ENCODE peak calls at places on chromosomes 6 and 20, in eight cellular contexts. C, I, S, O, T, J, L and H are unnamed samples.

GRCh38 chr6:35514587-35514986 is 1.9 kb upstream of the TULP1 start:
- DNase-seq in C (no peak), I (no peak), S (no peak), O (no peak), T (no peak), J (no peak), L (no peak), H (no peak)

GRCh38 chr20:1005452-1006027 is 3.4 kb upstream of the RSPO4 start:
- DNase-seq in C (no peak), I (peak; percentile 39), S (peak; percentile 91), O (no peak), T (peak; percentile 17), J (peak; percentile 32), L (no peak), H (peak; percentile 12)

GRCh38 chr6:13402711-13403110 is 74.4 kb upstream of the TBC1D7 start:
- DNase-seq in C (no peak), I (no peak), S (no peak), O (no peak), T (no peak), J (no peak), L (no peak), H (no peak)

GRCh38 chr20:17654649-17655285 is 27.3 kb downstream of the RRBP1 start:
- DNase-seq in C (no peak), I (peak; percentile 55), S (peak; percentile 93), O (peak; percentile 67), T (no peak), J (peak; percentile 52), L (peak; percentile 65), H (no peak)

GRCh38 chr20:20267685-20268429 is 100.0 kb upstream of the INSM1 start:
- DNase-seq in C (no peak), I (no peak), S (peak; percentile 64), O (peak; percentile 55), T (peak; percentile 83), J (no peak), L (no peak), H (no peak)

GRCh38 chr6:1052262-1052661 is 259.6 kb upstream of the FOXQ1 start:
- DNase-seq in C (no peak), I (no peak), S (no peak), O (no peak), T (no peak), J (no peak), L (no peak), H (no peak)

GRCh38 chr6:106087548-106088325 is 1.6 kb downstream of the PRDM1 start:
- DNase-seq in C (peak; percentile 23), I (no peak), S (peak; percentile 63), O (peak; percentile 42), T (no peak), J (no peak), L (no peak), H (peak; percentile 78)

GRCh38 chr6:137033828-137034227 is 10.9 kb downstream of the IL20RA start:
- DNase-seq in C (no peak), I (no peak), S (no peak), O (no peak), T (no peak), J (no peak), L (no peak), H (no peak)